ENCODE peak calls at places on chromosomes 6 and 20, in six cellular contexts. U, W, O, F, E and C are unnamed samples. For H3K4me1, the result is how much of the 10 kb centered on the place peaks cover.

GRCh38 chr6:153032255-153032882 is 29.9 kb upstream of the MTRF1L start:
- DNase-seq in E (peak), F (no peak), U (no peak), W (no peak), O (no peak), C (no peak)

GRCh38 chr20:44646641-44647274 is 4.7 kb downstream of the ADA start:
- DNase-seq in U (no peak), O (no peak), F (no peak), W (no peak), E (peak), C (no peak)

GRCh38 chr20:52410182-52410647 is 218.6 kb upstream of the ZFP64 start:
- DNase-seq in E (no peak), O (peak), W (no peak), F (no peak), U (no peak), C (no peak)

GRCh38 chr6:106739387-106739786 is 110.0 kb downstream of the QRSL1 start:
- DNase-seq in E (peak), O (no peak), U (peak), F (no peak), W (peak), C (peak)

GRCh38 chr6:30156262-30156599 is 4.8 kb downstream of the TRIM10 start:
- DNase-seq in W (no peak), O (peak), E (peak), U (no peak), F (no peak), C (no peak)

GRCh38 chr20:63005240-63005861 is 1.4 kb downstream of the BHLHE23 start:
- DNase-seq in W (no peak), O (no peak), U (no peak), F (no peak), E (no peak), C (no peak)

GRCh38 chr6:142377112-142377848 is 75.5 kb downstream of the ADGRG6 start:
- DNase-seq in E (peak), O (no peak), F (no peak), W (no peak), U (peak), C (peak)

GRCh38 chr20:51767867-51768758 is at the start of gene ATP9A:
- DNase-seq in O (peak), U (peak), F (no peak), W (peak), E (no peak), C (peak)

GRCh38 chr20:5657190-5657872 is 92.9 kb upstream of the SHLD1 start:
- DNase-seq in F (no peak), U (no peak), W (peak), O (peak), E (peak), C (peak)

GRCh38 chr6:150176152-150176551 is 33.3 kb downstream of the PPP1R14C start:
- DNase-seq in W (no peak), O (no peak), E (no peak), U (peak), F (no peak), C (no peak)

GRCh38 chr6:151847064-151847463 is 39.6 kb downstream of the ESR1 start:
- DNase-seq in F (no peak), U (no peak), E (peak), O (no peak), W (no peak), C (no peak)

GRCh38 chr6:118551063-118551672 is 3.1 kb downstream of the PLN start:
- DNase-seq in O (no peak), U (no peak), F (no peak), W (no peak), E (peak), C (no peak)

GRCh38 chr6:157756708-157757429 is 66.2 kb upstream of the SNX9 start:
- DNase-seq in O (peak), W (peak), U (peak), E (peak), F (peak), C (peak)

GRCh38 chr6:7461416-7461815 is 71.8 kb downstream of the RIOK1 start:
- DNase-seq in W (peak), F (no peak), U (no peak), E (no peak), O (no peak), C (no peak)

GRCh38 chr6:106901062-106901461 is 73.5 kb downstream of the CD24 start:
- DNase-seq in O (no peak), W (no peak), F (no peak), U (no peak), E (no peak), C (no peak)

GRCh38 chr6:28655164-28655563 is 129.5 kb downstream of the GPX5 start:
- DNase-seq in E (no peak), W (no peak), F (no peak), U (no peak), O (no peak), C (no peak)

GRCh38 chr6:25366785-25367657 is 87.8 kb downstream of the CARMIL1 start:
- DNase-seq in E (no peak), F (no peak), W (no peak), U (no peak), O (no peak), C (no peak)

GRCh38 chr20:38779247-38780097 is 26.0 kb upstream of the PPP1R16B start:
- DNase-seq in U (no peak), E (no peak), O (no peak), F (no peak), W (no peak), C (no peak)

GRCh38 chr20:29740601-29740950 is 1516.9 kb upstream of the DEFB115 start:
- DNase-seq in E (no peak), O (no peak), F (no peak), W (no peak), U (peak), C (no peak)

GRCh38 chr20:35248641-35249475 is 22.4 kb downstream of the MMP24 start:
- DNase-seq in W (no peak), O (no peak), U (no peak), F (no peak), E (no peak), C (no peak)

GRCh38 chr6:111503660-111504059 is 20.6 kb upstream of the REV3L start:
- DNase-seq in W (no peak), F (no peak), E (no peak), U (no peak), O (no peak), C (no peak)

GRCh38 chr20:21437248-21437647 is 39.9 kb upstream of the NKX2-4 start:
- DNase-seq in F (no peak), U (no peak), O (no peak), W (no peak), E (no peak), C (no peak)
- H3K27ac ChIP-seq in F (no peak), U (no peak), O (no peak), W (no peak), E (no peak), C (no peak)

GRCh38 chr6:163501440-163501839 is 86.9 kb downstream of the QKI start:
- DNase-seq in F (no peak), O (no peak), E (no peak), W (no peak), U (no peak), C (no peak)
- H3K4me1 ChIP-seq in F (under half), O (under half), E (under half), W (under half), U (under half), C (under half)

GRCh38 chr6:34792605-34793500 is 970 bp downstream of the BLTP3A start:
- DNase-seq in E (peak), O (peak), F (no peak), U (peak), W (peak), C (peak)

GRCh38 chr6:34795836-34796425 is 4.0 kb downstream of the BLTP3A start:
- DNase-seq in E (peak), O (no peak), U (no peak), F (no peak), W (no peak), C (no peak)

GRCh38 chr6:34793877-34794276 is 2.0 kb downstream of the BLTP3A start:
- DNase-seq in U (no peak), F (no peak), O (no peak), W (no peak), E (no peak), C (no peak)

GRCh38 chr6:34791164-34791841 is 580 bp upstream of the BLTP3A start:
- DNase-seq in E (peak), U (peak), O (peak), W (peak), F (no peak), C (peak)

GRCh38 chr6:34791842-34792604 is at the start of gene BLTP3A:
- DNase-seq in U (peak), W (peak), E (peak), F (peak), O (peak), C (peak)
- TF ChIP-seq POLR2A in U (peak), W (no peak), E (peak), F (no peak), O (peak), C (peak)

GRCh38 chr6:113596477-113596876 is 260.7 kb upstream of the MARCKS start:
- DNase-seq in E (no peak), W (no peak), O (no peak), F (no peak), U (no peak), C (no peak)
- H3K27ac ChIP-seq in E (no peak), W (peak), O (peak), F (peak), U (peak), C (peak)

DNA sequence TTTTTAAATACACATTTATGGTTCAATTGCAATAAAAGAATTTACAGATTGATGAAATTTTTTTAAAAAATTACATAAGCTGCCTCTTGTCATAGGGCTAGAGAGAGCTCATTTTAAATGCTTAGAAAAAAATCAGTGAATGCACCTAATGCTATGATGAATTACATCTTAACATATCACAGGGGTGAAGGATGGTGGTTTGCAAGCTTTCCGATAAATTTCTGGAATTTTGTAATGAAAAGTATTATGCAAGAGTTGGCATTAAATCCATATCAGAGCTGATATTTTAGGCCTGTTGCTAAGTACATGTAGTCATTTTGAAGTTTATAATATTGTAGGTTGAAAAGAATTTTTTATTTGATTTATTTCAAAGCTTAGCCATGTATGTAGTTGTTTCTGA is 29.6 kb downstream of the DSE start:
- DNase-seq in F (no peak), U (no peak), E (no peak), O (no peak), W (no peak), C (no peak)
- H3K4me1 ChIP-seq in F (under half), U (under half), E (under half), O (under half), W (under half), C (under half)

GRCh38 chr6:138692058-138692977 is 81.3 kb upstream of the CCDC28A start:
- DNase-seq in F (no peak), W (peak), E (peak), O (peak), U (peak), C (peak)

GRCh38 chr6:138691595-138692057 is 81.9 kb upstream of the CCDC28A start:
- DNase-seq in E (peak), O (no peak), U (peak), W (no peak), F (no peak), C (peak)

GRCh38 chr6:138690975-138691594 is 82.5 kb upstream of the CCDC28A start:
- DNase-seq in E (no peak), W (no peak), O (no peak), F (no peak), U (no peak), C (no peak)

GRCh38 chr6:138695193-138695592 is 78.4 kb upstream of the CCDC28A start:
- DNase-seq in W (no peak), F (no peak), E (no peak), U (no peak), O (no peak), C (no peak)

DNA sequence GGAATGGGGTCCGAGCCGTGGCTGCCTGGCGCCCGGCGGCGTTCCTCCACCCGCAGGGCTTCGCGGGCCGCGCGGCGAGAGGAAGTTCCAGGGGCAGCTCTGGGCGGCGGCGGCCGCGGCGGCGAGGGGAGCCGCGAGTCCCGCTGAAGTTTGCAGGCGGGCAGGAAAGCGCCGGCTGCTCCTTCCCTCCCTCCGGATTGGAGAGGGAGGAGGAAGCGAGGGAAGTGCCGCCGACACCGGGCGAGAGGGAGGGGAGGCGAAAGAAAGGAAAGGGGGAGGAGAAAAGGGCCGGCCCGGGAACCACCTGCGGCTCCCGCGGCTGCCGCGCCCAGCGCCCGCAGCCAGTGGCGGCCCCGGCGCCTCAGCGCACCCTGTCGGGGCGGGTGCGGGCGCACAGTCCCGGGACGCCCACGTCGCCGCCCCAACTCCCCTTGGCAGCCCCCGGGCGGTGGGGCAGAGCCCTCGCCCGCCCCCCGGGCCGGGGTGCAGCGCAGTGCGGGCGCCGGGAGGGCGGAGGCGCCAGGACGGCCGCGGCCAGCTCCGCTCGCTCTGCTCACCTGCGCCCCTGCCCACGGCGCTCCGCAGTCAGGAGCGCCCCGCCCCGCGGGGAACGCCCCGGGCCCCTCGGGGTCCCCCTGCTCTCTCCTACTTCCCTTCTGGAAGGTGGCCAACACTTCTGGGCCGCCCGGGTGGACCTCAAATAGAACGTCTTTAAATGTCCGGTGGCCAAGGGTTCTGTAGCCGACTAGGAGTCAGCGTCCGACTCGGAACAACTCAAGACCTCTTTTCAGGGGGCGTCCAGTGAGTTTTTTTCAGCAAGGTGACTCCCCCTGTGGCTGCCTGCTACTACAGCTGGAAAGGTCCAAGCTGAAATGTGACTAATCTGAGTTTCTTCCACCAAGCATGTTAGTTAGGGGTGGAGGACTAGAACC is 80.3 kb upstream of the CCDC28A start:
- DNase-seq in F (no peak), O (peak), E (peak), U (peak), W (peak), C (peak)
- TF ChIP-seq POLR2A in F (peak), O (peak), E (peak), U (no peak), W (no peak), C (peak)

GRCh38 chr20:59013959-59014608 is 5.1 kb upstream of the TUBB1 start:
- DNase-seq in U (no peak), W (peak), E (no peak), F (no peak), O (no peak), C (no peak)
- H3K27ac ChIP-seq in U (no peak), W (no peak), E (no peak), F (no peak), O (no peak), C (no peak)

DNA sequence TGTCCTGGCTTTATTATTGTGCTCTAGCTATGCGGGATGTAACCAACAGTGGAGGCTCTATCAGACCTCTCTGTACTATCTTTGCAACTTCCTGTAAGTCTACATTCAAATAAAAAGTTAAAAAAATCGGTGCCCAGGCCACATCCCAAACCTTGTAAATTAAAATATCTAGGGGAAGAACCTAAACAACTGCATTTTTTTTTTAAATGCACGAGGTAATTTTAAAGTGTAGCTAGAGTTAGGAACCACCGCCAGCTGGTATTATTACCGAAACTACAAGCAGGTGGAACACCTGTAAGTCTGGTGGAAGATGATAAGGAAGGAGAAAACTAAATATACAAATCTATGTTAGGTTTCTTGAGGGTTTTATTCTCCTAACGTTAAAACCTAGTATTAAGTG is 34.5 kb upstream of the ID4 start:
- DNase-seq in W (no peak), F (no peak), U (no peak), E (no peak), O (no peak), C (no peak)
- H3K4me1 ChIP-seq in W (under half), F (under half), U (under half), E (under half), O (under half), C (under half)

GRCh38 chr20:56358070-56358469 is 704 bp upstream of the FAM210B start:
- DNase-seq in U (no peak), O (no peak), F (no peak), E (peak), W (no peak), C (peak)

GRCh38 chr20:56359212-56360132 is 698 bp downstream of the FAM210B start:
- DNase-seq in W (peak), U (peak), F (no peak), E (peak), O (peak), C (peak)

GRCh38 chr20:56360133-56360898 is 1.5 kb downstream of the FAM210B start:
- DNase-seq in U (no peak), W (no peak), O (no peak), E (no peak), F (no peak), C (peak)

GRCh38 chr20:56360899-56361199 is 2.1 kb downstream of the FAM210B start:
- DNase-seq in O (no peak), E (no peak), W (no peak), U (no peak), F (no peak), C (no peak)

DNA sequence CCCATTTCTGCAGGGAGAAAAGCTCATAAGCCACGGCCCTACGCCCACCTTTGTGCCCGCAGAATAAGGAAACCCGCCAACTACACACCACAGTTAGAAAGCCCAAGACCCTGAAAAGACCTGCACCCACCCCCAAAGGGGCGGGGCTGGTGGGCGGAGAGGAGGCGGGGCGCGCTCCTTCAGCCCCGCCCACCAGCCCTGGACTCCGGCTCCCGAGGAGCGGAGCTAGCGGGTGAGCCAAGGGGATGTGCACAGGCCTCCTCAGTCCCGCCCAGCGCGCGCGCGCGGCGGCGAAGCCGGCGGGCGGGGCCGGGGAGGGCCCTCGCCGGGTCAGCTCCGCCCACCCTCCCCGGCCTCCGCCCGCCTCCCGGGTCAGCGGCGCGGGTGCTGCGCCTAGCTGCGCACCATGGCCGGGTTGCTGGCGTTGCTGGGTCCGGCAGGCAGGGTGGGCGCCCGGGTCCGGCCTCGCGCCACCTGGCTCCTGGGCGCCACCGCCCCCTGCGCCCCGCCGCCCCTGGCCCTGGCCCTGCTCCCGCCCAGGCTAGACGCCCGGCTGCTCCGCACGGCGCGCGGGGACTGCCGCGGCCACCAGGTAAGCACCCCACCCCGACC is at the start of gene FAM210B:
- DNase-seq in E (peak), F (peak), O (peak), W (peak), U (peak), C (peak)
- TF ChIP-seq POLR2A in E (peak), F (no peak), O (peak), W (no peak), U (no peak), C (peak)

DNA sequence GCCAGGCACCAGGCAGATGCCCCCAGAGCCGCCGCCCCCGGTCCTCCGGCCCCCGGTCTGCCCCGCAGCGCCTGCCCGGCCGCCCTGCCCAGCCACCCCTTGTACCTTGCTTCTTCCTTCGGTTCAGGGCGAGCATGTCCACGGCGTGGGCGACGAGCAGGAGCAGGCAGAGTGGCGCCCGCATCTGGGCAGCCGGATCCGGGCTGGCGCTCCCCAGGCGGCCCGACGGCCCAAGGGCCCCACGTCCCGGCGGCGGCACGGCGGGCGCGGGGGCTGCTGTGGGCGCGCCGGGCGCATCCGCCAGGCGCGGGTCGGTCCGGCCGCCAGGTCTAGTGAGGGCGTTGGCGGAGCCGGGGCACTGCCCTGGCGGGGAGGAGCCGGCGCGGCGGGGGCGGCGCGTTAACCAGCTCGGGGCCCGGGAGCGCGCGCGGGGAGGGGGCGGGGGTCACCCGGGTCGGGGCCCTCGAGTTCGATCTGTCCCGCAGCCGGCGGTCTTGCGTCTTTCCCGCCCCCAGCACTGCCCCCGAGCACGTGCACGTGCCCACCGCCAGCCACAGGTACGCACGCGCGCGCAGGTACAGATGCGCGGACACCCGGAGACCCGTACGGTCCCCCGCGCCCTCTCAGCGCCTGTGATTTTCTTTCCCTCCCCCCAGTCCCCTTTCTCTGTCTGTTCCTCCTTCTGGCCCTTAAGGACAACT is at the start of gene RSPO4:
- DNase-seq in O (no peak), F (no peak), W (peak), U (no peak), E (no peak), C (no peak)
- H3K27ac ChIP-seq in O (no peak), F (no peak), W (no peak), U (no peak), E (no peak), C (no peak)